ENCODE peak calls at places on chromosome 16, in six cellular contexts. T is neural progenitor cell; D is breast epithelium; N is naive thymus-derived CD4-positive, alpha-beta T cell; F is fibroblast of lung; O is CD4-positive, CD25-positive, alpha-beta regulatory T cell. B is an unnamed sample. For H3K36me3, the result is how much of the 10 kb centered on the place peaks cover.

GRCh38 chr16:46428108-46429061 is 192.8 kb downstream of the SHCBP1 start:
- DNase-seq in D (no peak), N (no peak), F (no peak), T (no peak), O (no peak), B (no peak)

GRCh38 chr16:53372942-53373871 is 61.1 kb upstream of the RBL2 start:
- DNase-seq in O (peak), N (peak), F (no peak), D (peak), T (no peak), B (peak)

GRCh38 chr16:2713985-2714774 is 5.8 kb downstream of the PRSS27 start:
- DNase-seq in N (no peak), D (no peak), F (no peak), O (no peak), T (no peak), B (no peak)

GRCh38 chr16:12145918-12146317 is 169.4 kb downstream of the SNX29 start:
- DNase-seq in T (no peak), N (no peak), D (no peak), F (no peak), O (no peak), B (no peak)

GRCh38 chr16:536746-537145 is 9.2 kb downstream of the CAPN15 start:
- DNase-seq in O (no peak), N (no peak), T (no peak), F (no peak), D (no peak), B (no peak)

GRCh38 chr16:70749006-70749678 is 51.8 kb downstream of the VAC14 start:
- DNase-seq in F (no peak), N (no peak), O (no peak), T (no peak), D (peak), B (no peak)

GRCh38 chr16:81445143-81445922 is 725 bp downstream of the CMIP start:
- DNase-seq in F (no peak), N (peak), T (peak), O (peak), D (no peak), B (no peak)

GRCh38 chr16:75248142-75248535 is 3.3 kb downstream of the BCAR1 start:
- DNase-seq in T (no peak), F (no peak), O (no peak), N (no peak), D (no peak), B (no peak)

GRCh38 chr16:73015612-73016487 is 32.1 kb downstream of the ZFHX3 start:
- DNase-seq in D (peak), T (no peak), F (no peak), O (no peak), N (no peak), B (no peak)

GRCh38 chr16:54342966-54343365 is 56.4 kb upstream of the IRX3 start:
- DNase-seq in T (no peak), O (no peak), N (no peak), F (no peak), D (no peak), B (no peak)

GRCh38 chr16:72195609-72196008 is 23.7 kb upstream of the PMFBP1 start:
- DNase-seq in D (no peak), T (peak), N (no peak), F (no peak), O (no peak), B (no peak)

GRCh38 chr16:67419502-67419901 is 3.2 kb upstream of the ZDHHC1 start:
- DNase-seq in T (no peak), D (no peak), N (no peak), F (no peak), O (no peak), B (no peak)

DNA sequence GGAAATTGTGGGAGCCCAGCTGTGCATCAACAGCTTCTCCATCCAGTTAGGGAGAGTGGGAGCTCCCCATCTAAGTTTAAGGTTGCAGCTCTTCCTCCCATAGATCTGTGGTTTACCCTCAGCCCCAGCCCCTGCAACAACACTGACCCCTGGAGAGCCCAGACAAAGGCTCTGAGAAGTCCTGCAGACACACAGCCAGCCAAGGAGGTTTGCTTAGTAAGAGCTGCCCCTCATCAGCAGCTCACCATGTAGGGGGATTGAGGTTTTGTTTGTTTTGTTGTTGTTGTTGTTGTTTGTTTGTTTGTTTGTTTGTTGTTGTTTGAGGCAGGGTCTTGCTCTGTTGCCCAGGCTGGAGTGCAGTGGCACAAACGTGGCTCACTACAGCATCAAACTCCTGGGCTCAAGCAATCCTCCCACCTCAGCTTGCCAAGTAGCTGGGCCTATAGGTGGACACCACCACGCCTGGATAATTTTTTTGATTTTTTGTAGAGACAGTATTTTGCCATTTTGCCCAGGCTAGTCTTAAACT is 138.6 kb downstream of the CLEC16A start:
- DNase-seq in N (no peak), F (no peak), O (no peak), T (no peak), D (no peak), B (no peak)
- H3K27ac ChIP-seq in N (no peak), F (no peak), O (no peak), T (no peak), D (no peak), B (no peak)

DNA sequence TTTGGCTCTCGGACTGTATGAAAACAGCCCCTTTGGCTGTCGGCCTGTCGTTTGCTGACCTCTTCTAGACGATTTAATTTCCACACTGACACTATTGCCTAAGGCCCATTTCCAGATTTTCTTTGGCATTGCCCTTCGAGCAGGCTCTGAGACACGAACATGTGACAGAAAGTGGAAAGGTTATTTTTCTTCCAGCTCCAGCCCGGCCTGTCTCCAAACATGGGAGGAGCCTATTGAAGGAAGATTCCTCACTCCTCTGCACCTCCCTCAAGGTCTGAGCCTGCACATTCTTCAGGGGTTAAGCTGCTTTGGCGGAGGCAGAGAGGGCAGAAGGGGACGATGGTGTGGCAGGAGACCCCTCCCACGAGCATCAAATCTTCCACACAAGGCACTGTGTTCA is 85.9 kb upstream of the FOXF1 start:
- DNase-seq in N (no peak), T (peak), F (peak), D (no peak), O (no peak), B (no peak)
- H3K36me3 ChIP-seq in N (under half), T (under half), F (under half), D (under half), O (under half), B (under half)

DNA sequence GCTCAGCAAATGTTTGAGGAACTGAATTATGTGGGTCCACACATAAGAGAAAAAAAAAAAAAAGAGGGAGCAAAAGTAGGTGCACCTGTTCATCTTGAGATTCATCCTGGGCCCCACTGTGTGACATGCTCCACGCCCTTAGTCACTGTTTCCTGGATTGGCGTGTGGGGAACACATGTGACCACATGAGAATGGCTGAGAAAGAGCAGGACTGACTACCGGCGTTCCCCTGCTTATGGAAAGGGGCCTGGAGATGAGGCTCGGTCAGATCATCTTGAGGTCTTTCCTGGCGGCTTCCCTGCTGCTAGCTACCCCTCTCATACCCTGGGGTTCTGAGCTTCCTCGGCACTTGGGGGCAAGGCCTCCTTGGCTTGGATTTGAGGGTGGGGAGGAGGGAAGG is 3.9 kb downstream of the DEXI start:
- DNase-seq in O (peak), F (no peak), D (no peak), T (no peak), N (no peak), B (no peak)
- H3K27ac ChIP-seq in O (no peak), F (no peak), D (peak), T (no peak), N (no peak), B (no peak)

GRCh38 chr16:11063432-11064201 is 119.3 kb downstream of the CLEC16A start:
- DNase-seq in T (no peak), F (no peak), N (no peak), D (no peak), O (no peak), B (no peak)

GRCh38 chr16:11061629-11062270 is 117.4 kb downstream of the CLEC16A start:
- DNase-seq in O (no peak), T (no peak), N (no peak), D (no peak), F (no peak), B (no peak)

GRCh38 chr16:11066231-11066870 is 122.0 kb downstream of the CLEC16A start:
- DNase-seq in O (no peak), F (peak), D (no peak), N (no peak), T (no peak), B (no peak)

GRCh38 chr16:11064846-11065245 is 120.5 kb downstream of the CLEC16A start:
- DNase-seq in N (no peak), O (no peak), D (no peak), F (no peak), T (no peak), B (no peak)

GRCh38 chr16:11064202-11064540 is 119.8 kb downstream of the CLEC16A start:
- DNase-seq in O (no peak), T (no peak), F (no peak), N (no peak), D (no peak), B (no peak)
- H3K36me3 ChIP-seq in O (under half), T (under half), F (under half), N (under half), D (under half), B (under half)

GRCh38 chr16:20875358-20875656 is 24.9 kb downstream of the DCUN1D3 start:
- DNase-seq in D (no peak), F (no peak), T (no peak), N (no peak), O (no peak), B (no peak)

GRCh38 chr16:20878682-20879147 is 21.4 kb downstream of the DCUN1D3 start:
- DNase-seq in O (no peak), T (no peak), D (no peak), N (no peak), F (no peak), B (no peak)

GRCh38 chr16:20883554-20884239 is 16.5 kb downstream of the DCUN1D3 start:
- DNase-seq in F (peak), T (no peak), O (no peak), N (no peak), D (no peak), B (no peak)

GRCh38 chr16:20880867-20881866 is 19.0 kb downstream of the DCUN1D3 start:
- DNase-seq in D (no peak), T (no peak), O (no peak), N (no peak), F (no peak), B (no peak)

DNA sequence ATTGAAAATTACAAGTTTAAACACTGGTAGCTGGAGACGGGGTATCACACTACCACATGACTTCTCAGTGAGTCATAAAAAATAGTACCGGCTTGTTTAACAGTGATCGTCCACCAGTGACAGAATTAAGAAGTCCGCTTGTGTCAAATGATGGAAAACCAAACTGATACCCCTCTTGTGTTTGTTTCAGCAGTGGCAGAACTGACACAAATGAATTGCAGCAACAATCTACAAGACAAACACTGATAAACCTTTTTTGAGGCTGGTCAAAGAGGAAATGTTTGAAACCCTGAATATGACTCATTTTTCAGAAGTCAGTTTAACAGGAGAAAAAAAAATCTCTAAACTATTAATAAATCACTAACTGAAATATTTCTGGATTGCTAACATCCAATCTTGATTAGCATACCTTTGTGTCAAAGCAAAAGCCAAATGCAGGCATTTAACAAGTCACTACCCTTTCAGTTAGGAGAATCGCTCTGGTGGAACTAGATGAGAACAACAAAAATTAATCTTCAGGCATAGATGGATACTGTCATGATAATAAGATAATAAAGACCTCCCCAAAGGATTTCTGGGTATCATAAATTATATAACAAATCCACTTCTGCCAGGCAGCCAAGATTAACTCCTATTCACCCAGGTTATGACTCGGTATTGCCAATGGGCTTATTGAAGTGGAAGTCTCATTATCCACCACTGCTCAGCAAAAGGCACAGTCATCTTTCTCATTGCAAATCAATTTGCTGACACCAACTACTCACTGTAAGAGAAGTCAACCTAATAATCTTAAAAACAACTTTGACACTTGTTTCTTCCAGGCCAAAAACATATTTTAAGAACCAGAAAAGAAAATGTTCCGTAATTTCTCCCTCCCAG is 20.7 kb downstream of the DCUN1D3 start:
- DNase-seq in D (no peak), O (peak), F (peak), N (no peak), T (no peak), B (no peak)
- H3K27ac ChIP-seq in D (peak), O (no peak), F (peak), N (no peak), T (no peak), B (no peak)

GRCh38 chr16:78976212-78976611 is 624.3 kb downstream of the MAF start:
- DNase-seq in N (no peak), T (no peak), D (no peak), F (no peak), O (peak), B (no peak)
- H3K36me3 ChIP-seq in N (under half), T (under half), D (under half), F (under half), O (under half), B (under half)

DNA sequence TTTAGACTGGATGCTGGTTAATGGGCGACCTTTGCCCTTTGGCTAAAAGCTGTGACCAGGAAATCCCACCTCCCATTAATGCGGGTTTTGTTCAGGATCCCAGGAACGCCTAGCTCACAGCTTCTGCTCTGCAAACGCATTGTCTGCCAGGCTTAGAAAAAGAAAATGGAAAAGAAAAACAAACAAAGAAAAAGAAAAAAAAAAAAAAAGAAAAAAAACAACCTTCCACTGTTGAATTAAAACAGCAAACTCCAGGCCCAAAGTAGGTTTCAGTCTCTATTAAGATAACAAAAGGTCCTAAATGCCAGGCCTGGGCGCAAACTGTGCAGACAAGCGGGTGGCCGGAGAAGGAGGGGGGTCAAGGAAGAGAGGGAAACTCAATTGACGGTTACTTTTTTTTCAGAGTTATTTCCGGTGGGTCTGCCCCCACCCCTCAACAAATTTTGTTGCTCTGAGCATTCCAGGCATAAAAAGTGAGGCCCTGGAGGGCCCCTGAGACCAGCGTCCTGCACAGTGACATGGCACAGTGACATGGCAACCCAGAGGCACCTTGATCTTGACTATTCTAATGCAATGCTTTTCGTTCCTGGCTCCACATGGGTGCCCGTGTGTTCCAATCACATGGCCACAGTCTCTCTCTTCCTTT is 301.3 kb downstream of the MAF start:
- DNase-seq in D (no peak), N (no peak), T (peak), F (no peak), O (no peak), B (no peak)
- H3K27ac ChIP-seq in D (no peak), N (no peak), T (peak), F (no peak), O (no peak), B (no peak)

DNA sequence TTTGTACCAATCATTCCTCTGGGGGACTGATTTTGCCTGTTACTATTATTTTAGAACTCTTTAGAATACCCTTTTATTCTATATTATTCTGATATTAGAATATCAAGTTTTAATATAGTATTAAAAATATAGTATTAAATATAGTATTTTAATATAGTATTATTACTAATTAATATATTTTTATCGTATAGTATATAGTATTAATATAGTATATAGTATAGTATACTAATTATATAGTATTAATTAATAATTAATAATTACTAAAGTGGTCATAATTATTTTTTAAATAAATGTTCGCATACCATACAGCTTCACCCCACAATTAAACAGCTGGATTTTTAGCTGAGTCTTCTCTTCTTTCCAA is 73.3 kb downstream of the GNAO1 start:
- DNase-seq in T (no peak), O (no peak), D (no peak), N (no peak), F (no peak), B (no peak)
- H3K36me3 ChIP-seq in T (under half), O (under half), D (under half), N (under half), F (under half), B (under half)